ENCODE peak calls at places on chromosomes 6 and 20, in six cellular contexts. J is NCI-H1092 treated with DMSO at 0.1 percent for 48 hours; U is stimulated activated CD8-positive, alpha-beta memory T cell treated with anti-CD3 and anti-CD28 coated beads, Interleukin-12 subunit alpha, Interleukin-12 subunit beta, amount 100 ng/mL, for 1 hour; S is CD8-positive, alpha-beta memory T cell; R is anterior cingulate cortex; W is coronary artery. P is an unnamed sample.

GRCh38 chr20:37161830-37162549 is 17.1 kb upstream of the RPN2 start:
- DNase-seq in J (no peak), U (no peak), S (no peak), R (no peak), W (no peak), P (no peak)

GRCh38 chr6:152461556-152461955 is 175.6 kb downstream of the SYNE1 start:
- DNase-seq in J (no peak), U (no peak), S (no peak), R (no peak), W (no peak), P (no peak)

GRCh38 chr6:76683985-76684384 is 611.5 kb upstream of the IMPG1 start:
- DNase-seq in J (no peak), U (no peak), S (no peak), R (no peak), W (no peak), P (no peak)

GRCh38 chr6:56245903-56246351 is 1.5 kb downstream of the COL21A1 start:
- DNase-seq in J (no peak), U (no peak), S (no peak), R (no peak), W (no peak), P (no peak)

GRCh38 chr6:11012976-11013375 is 31.1 kb downstream of the ELOVL2 start:
- DNase-seq in J (no peak), U (no peak), S (no peak), R (no peak), W (no peak), P (no peak)

GRCh38 chr20:61173966-61174725 is 77.9 kb upstream of the CDH4 start:
- DNase-seq in J (no peak), U (no peak), S (no peak), R (no peak), W (no peak), P (no peak)

GRCh38 chr6:27669278-27669797 is 196.4 kb upstream of the ZNF184 start:
- DNase-seq in J (no peak), U (no peak), S (no peak), R (no peak), W (no peak), P (peak; percentile 18)

GRCh38 chr6:117409420-117409819 is 16.3 kb downstream of the ROS1 start:
- DNase-seq in J (no peak), U (no peak), S (no peak), R (no peak), W (no peak), P (no peak)

GRCh38 chr6:38434051-38434450 is 205.7 kb downstream of the BTBD9 start:
- DNase-seq in J (no peak), U (no peak), S (no peak), R (no peak), W (no peak), P (no peak)

GRCh38 chr6:45727228-45727627 is 288.4 kb downstream of the CLIC5 start:
- DNase-seq in J (no peak), U (no peak), S (no peak), R (no peak), W (no peak), P (no peak)

GRCh38 chr6:112298816-112299281 is 44.5 kb upstream of the LAMA4 start:
- DNase-seq in J (no peak), U (no peak), S (no peak), R (no peak), W (no peak), P (peak; percentile 66)

P was measured in H4.